ENCODE peak calls at places on chromosomes 12 and 14, in seven cellular contexts. One of them, this sample, is unnamed.

GRCh38 chr14:52527052-52527451 is 25.3 kb downstream of the TXNDC16 start:
- DNase-seq in A549: no peak
- DNase-seq in right lobe of liver: no peak
- DNase-seq in heart left ventricle: no peak
- DNase-seq in ovary: no peak
- DNase-seq in prostate gland: no peak
- DNase-seq in adrenal gland: no peak
- DNase-seq in this sample: no peak

GRCh38 chr14:78202976-78203375 is 32.8 kb downstream of the NRXN3 start:
- DNase-seq in A549: no peak
- DNase-seq in right lobe of liver: no peak
- DNase-seq in heart left ventricle: no peak
- DNase-seq in ovary: no peak
- DNase-seq in prostate gland: no peak
- DNase-seq in adrenal gland: no peak
- DNase-seq in this sample: peak; percentile 34

GRCh38 chr14:102221026-102221425 is 81.3 kb downstream of the WDR20 start:
- DNase-seq in A549: no peak
- DNase-seq in right lobe of liver: no peak
- DNase-seq in heart left ventricle: no peak
- DNase-seq in ovary: no peak
- DNase-seq in prostate gland: no peak
- DNase-seq in adrenal gland: no peak
- DNase-seq in this sample: no peak

GRCh38 chr12:98653866-98654493 is 8.9 kb downstream of the APAF1 start:
- DNase-seq in A549: peak; percentile 33
- DNase-seq in right lobe of liver: no peak
- DNase-seq in heart left ventricle: no peak
- DNase-seq in ovary: no peak
- DNase-seq in prostate gland: no peak
- DNase-seq in adrenal gland: no peak
- DNase-seq in this sample: no peak

GRCh38 chr14:55077155-55077554 is 25.7 kb downstream of the MAPK1IP1L start:
- DNase-seq in A549: no peak
- DNase-seq in right lobe of liver: no peak
- DNase-seq in heart left ventricle: no peak
- DNase-seq in ovary: no peak
- DNase-seq in prostate gland: no peak
- DNase-seq in adrenal gland: no peak
- DNase-seq in this sample: no peak

GRCh38 chr12:46483572-46484395 is 111.2 kb upstream of the SLC38A2 start:
- DNase-seq in A549: no peak
- DNase-seq in right lobe of liver: no peak
- DNase-seq in heart left ventricle: no peak
- DNase-seq in ovary: peak; percentile 37
- DNase-seq in prostate gland: no peak
- DNase-seq in adrenal gland: no peak
- DNase-seq in this sample: no peak

GRCh38 chr14:52355016-52355430 is 40.9 kb downstream of the PTGER2 start:
- DNase-seq in A549: no peak
- DNase-seq in right lobe of liver: no peak
- DNase-seq in heart left ventricle: no peak
- DNase-seq in ovary: no peak
- DNase-seq in prostate gland: no peak
- DNase-seq in adrenal gland: no peak
- DNase-seq in this sample: no peak

GRCh38 chr14:95146079-95146771 is 11.1 kb downstream of the DICER1 start:
- DNase-seq in A549: no peak
- DNase-seq in right lobe of liver: no peak
- DNase-seq in heart left ventricle: no peak
- DNase-seq in ovary: no peak
- DNase-seq in prostate gland: peak; percentile 77
- DNase-seq in adrenal gland: no peak
- DNase-seq in this sample: no peak

GRCh38 chr12:83256581-83256980 is 569.9 kb downstream of the TMTC2 start:
- DNase-seq in A549: no peak
- DNase-seq in right lobe of liver: no peak
- DNase-seq in heart left ventricle: no peak
- DNase-seq in ovary: no peak
- DNase-seq in prostate gland: no peak
- DNase-seq in adrenal gland: no peak
- DNase-seq in this sample: no peak

GRCh38 chr14:35987731-35988130 is 161.6 kb downstream of the BRMS1L start:
- DNase-seq in A549: no peak
- DNase-seq in right lobe of liver: no peak
- DNase-seq in heart left ventricle: no peak
- DNase-seq in ovary: no peak
- DNase-seq in prostate gland: no peak
- DNase-seq in adrenal gland: no peak
- DNase-seq in this sample: no peak

GRCh38 chr14:68665792-68666195 is 127.1 kb downstream of the ZFP36L1 start:
- DNase-seq in A549: no peak
- DNase-seq in right lobe of liver: no peak
- DNase-seq in heart left ventricle: no peak
- DNase-seq in ovary: peak; percentile 14
- DNase-seq in prostate gland: no peak
- DNase-seq in adrenal gland: no peak
- DNase-seq in this sample: peak; percentile 34

GRCh38 chr12:120227233-120228040 is 26.5 kb upstream of the RPLP0 start:
- DNase-seq in A549: no peak
- DNase-seq in right lobe of liver: peak; percentile 80
- DNase-seq in heart left ventricle: no peak
- DNase-seq in ovary: no peak
- DNase-seq in prostate gland: no peak
- DNase-seq in adrenal gland: no peak
- DNase-seq in this sample: no peak

GRCh38 chr12:73699318-73699717 is 838.3 kb upstream of the ATXN7L3B start:
- DNase-seq in A549: no peak
- DNase-seq in right lobe of liver: no peak
- DNase-seq in heart left ventricle: no peak
- DNase-seq in ovary: no peak
- DNase-seq in prostate gland: no peak
- DNase-seq in adrenal gland: no peak
- DNase-seq in this sample: no peak

GRCh38 chr14:36019126-36019525 is 157.4 kb downstream of the PTCSC3 start:
- DNase-seq in A549: no peak
- DNase-seq in right lobe of liver: no peak
- DNase-seq in heart left ventricle: no peak
- DNase-seq in ovary: no peak
- DNase-seq in prostate gland: no peak
- DNase-seq in adrenal gland: no peak
- DNase-seq in this sample: no peak

GRCh38 chr12:103495158-103495782 is 498 bp downstream of the C12orf42 start:
- DNase-seq in A549: peak; percentile 36
- DNase-seq in right lobe of liver: no peak
- DNase-seq in heart left ventricle: no peak
- DNase-seq in ovary: no peak
- DNase-seq in prostate gland: no peak
- DNase-seq in adrenal gland: peak; percentile 33
- DNase-seq in this sample: no peak

GRCh38 chr12:119544780-119545625 is 48.6 kb upstream of the TMEM233 start:
- DNase-seq in A549: peak; percentile 69
- DNase-seq in right lobe of liver: no peak
- DNase-seq in heart left ventricle: peak; percentile 55
- DNase-seq in ovary: peak; percentile 56
- DNase-seq in prostate gland: peak; percentile 67
- DNase-seq in adrenal gland: peak; percentile 63
- DNase-seq in this sample: no peak

GRCh38 chr14:105978618-105979295 is 452.4 kb downstream of the TMEM121 start:
- DNase-seq in A549: no peak
- DNase-seq in right lobe of liver: no peak
- DNase-seq in heart left ventricle: no peak
- DNase-seq in ovary: no peak
- DNase-seq in prostate gland: no peak
- DNase-seq in adrenal gland: no peak
- DNase-seq in this sample: peak; percentile 78

GRCh38 chr12:104835317-104835716 is 122.8 kb downstream of the SLC41A2 start:
- DNase-seq in A549: no peak
- DNase-seq in right lobe of liver: no peak
- DNase-seq in heart left ventricle: no peak
- DNase-seq in ovary: no peak
- DNase-seq in prostate gland: no peak
- DNase-seq in adrenal gland: no peak
- DNase-seq in this sample: no peak

GRCh38 chr12:26699237-26699636 is 133.8 kb downstream of the ITPR2 start:
- DNase-seq in A549: no peak
- DNase-seq in right lobe of liver: no peak
- DNase-seq in heart left ventricle: no peak
- DNase-seq in ovary: no peak
- DNase-seq in prostate gland: no peak
- DNase-seq in adrenal gland: no peak
- DNase-seq in this sample: no peak

GRCh38 chr14:104777808-104778249 is 17.7 kb downstream of the AKT1 start:
- DNase-seq in A549: no peak
- DNase-seq in right lobe of liver: no peak
- DNase-seq in heart left ventricle: no peak
- DNase-seq in ovary: no peak
- DNase-seq in prostate gland: no peak
- DNase-seq in adrenal gland: no peak
- DNase-seq in this sample: no peak

DNA sequence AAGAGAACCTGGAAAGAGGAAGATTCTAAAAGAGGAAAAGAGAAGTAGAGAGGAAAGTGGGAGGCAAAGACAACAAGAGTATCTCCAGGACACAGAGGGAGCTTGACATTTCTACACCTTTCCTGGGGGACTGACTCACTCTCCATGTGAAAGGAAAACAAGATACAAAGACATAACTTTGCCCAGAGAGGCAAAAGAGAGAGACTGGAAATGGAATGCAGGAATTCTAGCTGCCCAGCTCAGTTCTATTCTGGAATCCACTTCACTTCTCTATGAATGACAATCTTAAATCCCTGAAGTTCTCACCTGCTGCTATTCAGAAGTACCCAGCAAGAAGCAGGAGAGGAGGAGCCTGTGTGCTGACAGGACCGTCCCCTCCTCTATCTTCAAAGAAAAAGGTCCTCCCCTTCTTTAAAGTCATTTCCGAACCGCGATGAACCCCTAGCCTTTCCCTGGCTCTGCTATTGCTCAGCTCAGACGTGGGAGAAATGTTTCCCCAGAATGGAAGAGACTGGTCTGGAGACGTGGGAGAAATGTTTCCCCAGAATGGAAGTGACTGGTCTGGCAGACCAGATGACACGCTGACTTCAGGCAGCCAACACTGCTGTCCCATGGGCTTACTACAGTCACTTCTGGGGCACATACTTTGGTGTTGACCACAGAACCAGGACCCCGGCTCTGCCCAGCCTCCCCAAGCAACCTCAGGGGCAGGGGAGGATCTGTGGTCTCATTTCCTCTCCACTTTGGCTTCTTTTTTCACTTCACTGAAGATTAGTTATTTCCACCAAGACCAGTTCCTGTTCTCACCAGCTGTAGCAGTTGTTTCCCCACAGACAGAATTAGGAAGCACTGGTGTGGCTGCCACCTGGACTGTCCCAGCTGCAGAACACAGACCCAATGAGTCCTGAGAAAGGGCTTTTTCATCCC is 8.3 kb downstream of the FMNL3 start:
- DNase-seq in A549: no peak
- DNase-seq in right lobe of liver: no peak
- DNase-seq in heart left ventricle: peak; percentile 66
- DNase-seq in ovary: no peak
- DNase-seq in prostate gland: no peak
- DNase-seq in adrenal gland: no peak
- DNase-seq in this sample: no peak
- TF ChIP-seq POLR2A in A549: no peak
- TF ChIP-seq POLR2A in right lobe of liver: no peak
- TF ChIP-seq POLR2A in heart left ventricle: no peak
- TF ChIP-seq POLR2A in ovary: no peak
- TF ChIP-seq POLR2A in prostate gland: no peak
- TF ChIP-seq POLR2A in adrenal gland: no peak
- TF ChIP-seq POLR2A in this sample: no peak

GRCh38 chr12:6120796-6121473 is 3.5 kb downstream of the VWF start:
- DNase-seq in A549: no peak
- DNase-seq in right lobe of liver: no peak
- DNase-seq in heart left ventricle: no peak
- DNase-seq in ovary: no peak
- DNase-seq in prostate gland: no peak
- DNase-seq in adrenal gland: no peak
- DNase-seq in this sample: peak; percentile 74
- H3K4me3 ChIP-seq in A549: no peak overlapping the region
- H3K4me3 ChIP-seq in right lobe of liver: no peak overlapping the region
- H3K4me3 ChIP-seq in heart left ventricle: peak overlapping the region; percentile 59
- H3K4me3 ChIP-seq in ovary: no peak overlapping the region
- H3K4me3 ChIP-seq in prostate gland: no peak overlapping the region
- H3K4me3 ChIP-seq in adrenal gland: no peak overlapping the region
- H3K4me3 ChIP-seq in this sample: no peak overlapping the region

GRCh38 chr14:37865719-37866549 is 270.5 kb downstream of the TTC6 start:
- DNase-seq in A549: no peak
- DNase-seq in right lobe of liver: no peak
- DNase-seq in heart left ventricle: no peak
- DNase-seq in ovary: no peak
- DNase-seq in prostate gland: no peak
- DNase-seq in adrenal gland: no peak
- DNase-seq in this sample: no peak

GRCh38 chr14:37869633-37870032 is 274.2 kb downstream of the TTC6 start:
- DNase-seq in A549: no peak
- DNase-seq in right lobe of liver: no peak
- DNase-seq in heart left ventricle: no peak
- DNase-seq in ovary: no peak
- DNase-seq in prostate gland: no peak
- DNase-seq in adrenal gland: no peak
- DNase-seq in this sample: no peak

GRCh38 chr14:37864128-37864527 is 268.7 kb downstream of the TTC6 start:
- DNase-seq in A549: no peak
- DNase-seq in right lobe of liver: no peak
- DNase-seq in heart left ventricle: no peak
- DNase-seq in ovary: no peak
- DNase-seq in prostate gland: no peak
- DNase-seq in adrenal gland: no peak
- DNase-seq in this sample: no peak

GRCh38 chr14:37862263-37862662 is 266.8 kb downstream of the TTC6 start:
- DNase-seq in A549: no peak
- DNase-seq in right lobe of liver: no peak
- DNase-seq in heart left ventricle: no peak
- DNase-seq in ovary: no peak
- DNase-seq in prostate gland: no peak
- DNase-seq in adrenal gland: no peak
- DNase-seq in this sample: no peak

GRCh38 chr14:37864861-37865718 is 269.7 kb downstream of the TTC6 start:
- DNase-seq in A549: no peak
- DNase-seq in right lobe of liver: peak; percentile 57
- DNase-seq in heart left ventricle: no peak
- DNase-seq in ovary: no peak
- DNase-seq in prostate gland: peak; percentile 72
- DNase-seq in adrenal gland: no peak
- DNase-seq in this sample: no peak
- TF ChIP-seq CTCF in A549: no peak
- TF ChIP-seq CTCF in right lobe of liver: no peak
- TF ChIP-seq CTCF in heart left ventricle: no peak
- TF ChIP-seq CTCF in ovary: no peak
- TF ChIP-seq CTCF in prostate gland: no peak
- TF ChIP-seq CTCF in adrenal gland: no peak
- TF ChIP-seq CTCF in this sample: no peak

DNA sequence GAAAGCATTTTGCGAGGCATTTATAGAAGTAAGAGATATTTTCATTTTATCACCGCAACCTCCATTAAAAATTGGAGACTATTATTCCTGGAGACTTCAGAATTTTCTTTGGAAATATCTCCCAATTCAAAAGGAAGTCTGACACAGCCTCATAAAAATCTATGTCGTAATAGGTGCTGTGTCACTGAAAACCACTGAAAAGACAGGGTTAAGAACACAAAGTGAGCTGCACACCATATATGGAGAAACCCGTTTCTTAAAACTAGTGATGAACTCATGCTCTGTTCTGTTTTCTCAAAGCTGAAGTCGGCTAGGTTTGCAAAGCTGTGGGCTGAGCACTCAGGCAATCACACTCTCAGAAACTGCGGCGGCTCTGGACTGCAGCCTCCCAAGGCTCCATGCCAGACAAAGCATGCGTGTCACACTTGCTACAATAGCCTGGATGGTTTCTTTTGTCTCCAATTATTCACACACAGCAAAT is at the start of gene GLIPR1:
- DNase-seq in A549: peak; percentile 44
- DNase-seq in right lobe of liver: peak; percentile 65
- DNase-seq in heart left ventricle: peak; percentile 72
- DNase-seq in ovary: peak; percentile 76
- DNase-seq in prostate gland: peak; percentile 56
- DNase-seq in adrenal gland: peak; percentile 64
- DNase-seq in this sample: peak; percentile 89
- TF ChIP-seq POLR2A in A549: peak; percentile 37
- TF ChIP-seq POLR2A in right lobe of liver: peak; percentile 37
- TF ChIP-seq POLR2A in heart left ventricle: no peak
- TF ChIP-seq POLR2A in ovary: peak; percentile 48
- TF ChIP-seq POLR2A in prostate gland: peak; percentile 27
- TF ChIP-seq POLR2A in adrenal gland: peak; percentile 22
- TF ChIP-seq POLR2A in this sample: no peak

This sample was measured in lower leg skin.